ENCODE peak calls at places on chromosome 6, in five cellular contexts. One of them, this sample, is unnamed.

GRCh38 chr6:93048381-93048780 is 371.0 kb downstream of the EPHA7 start:
- DNase-seq in K562: no peak
- DNase-seq in IMR-90: no peak
- DNase-seq in keratinocyte: no peak
- DNase-seq in mesenchymal stem cell: no peak
- DNase-seq in this sample: no peak

GRCh38 chr6:83518946-83519489 is 6.7 kb downstream of the PRSS35 start:
- DNase-seq in K562: no peak
- DNase-seq in IMR-90: peak
- DNase-seq in keratinocyte: no peak
- DNase-seq in mesenchymal stem cell: peak
- DNase-seq in this sample: no peak

GRCh38 chr6:52881996-52882841 is 27.3 kb downstream of the GSTA3 start:
- DNase-seq in keratinocyte: peak
- DNase-seq in mesenchymal stem cell: peak
- DNase-seq in K562: peak
- DNase-seq in IMR-90: peak
- DNase-seq in this sample: peak

GRCh38 chr6:98672681-98673475 is 161.5 kb upstream of the POU3F2 start:
- DNase-seq in IMR-90: no peak
- DNase-seq in K562: no peak
- DNase-seq in mesenchymal stem cell: no peak
- DNase-seq in keratinocyte: no peak
- DNase-seq in this sample: no peak

GRCh38 chr6:112337209-112337638 is 9.9 kb upstream of the RFPL4B start:
- DNase-seq in mesenchymal stem cell: peak
- DNase-seq in IMR-90: peak
- DNase-seq in K562: no peak
- DNase-seq in keratinocyte: no peak
- DNase-seq in this sample: no peak

GRCh38 chr6:156618600-156619205 is 158.5 kb upstream of the ARID1B start:
- DNase-seq in keratinocyte: no peak
- DNase-seq in IMR-90: no peak
- DNase-seq in mesenchymal stem cell: no peak
- DNase-seq in K562: no peak
- DNase-seq in this sample: no peak

GRCh38 chr6:27864906-27865883 is 47.0 kb downstream of the OR2B2 start:
- DNase-seq in keratinocyte: peak
- DNase-seq in K562: peak
- DNase-seq in IMR-90: peak
- DNase-seq in mesenchymal stem cell: peak
- DNase-seq in this sample: peak

GRCh38 chr6:52209672-52210626 is 23.8 kb downstream of the IL17A start:
- DNase-seq in keratinocyte: no peak
- DNase-seq in K562: no peak
- DNase-seq in mesenchymal stem cell: no peak
- DNase-seq in IMR-90: no peak
- DNase-seq in this sample: no peak

GRCh38 chr6:44603044-44603686 is 215.7 kb downstream of the CDC5L start:
- DNase-seq in IMR-90: no peak
- DNase-seq in keratinocyte: no peak
- DNase-seq in mesenchymal stem cell: no peak
- DNase-seq in K562: no peak
- DNase-seq in this sample: no peak

GRCh38 chr6:5292154-5292553 is 30.8 kb downstream of the FARS2 start:
- DNase-seq in K562: no peak
- DNase-seq in IMR-90: no peak
- DNase-seq in keratinocyte: no peak
- DNase-seq in mesenchymal stem cell: no peak
- DNase-seq in this sample: no peak

GRCh38 chr6:169970306-169970988 is 219.0 kb downstream of the ERMARD start:
- DNase-seq in keratinocyte: no peak
- DNase-seq in K562: no peak
- DNase-seq in IMR-90: no peak
- DNase-seq in mesenchymal stem cell: no peak
- DNase-seq in this sample: no peak

GRCh38 chr6:66825539-66825938 is 1118.5 kb upstream of the EYS start:
- DNase-seq in keratinocyte: no peak
- DNase-seq in K562: no peak
- DNase-seq in mesenchymal stem cell: no peak
- DNase-seq in IMR-90: no peak
- DNase-seq in this sample: no peak

GRCh38 chr6:137415127-137415833 is 78.9 kb downstream of the OLIG3 start:
- DNase-seq in K562: no peak
- DNase-seq in IMR-90: peak
- DNase-seq in keratinocyte: no peak
- DNase-seq in mesenchymal stem cell: peak
- DNase-seq in this sample: peak

GRCh38 chr6:126963077-126963809 is 155.2 kb upstream of the RSPO3 start:
- DNase-seq in keratinocyte: no peak
- DNase-seq in mesenchymal stem cell: no peak
- DNase-seq in IMR-90: no peak
- DNase-seq in K562: no peak
- DNase-seq in this sample: no peak
- H3K4me2 ChIP-seq in keratinocyte: no peak
- H3K4me2 ChIP-seq in mesenchymal stem cell: no peak
- H3K4me2 ChIP-seq in IMR-90: no peak
- H3K4me2 ChIP-seq in K562: no peak
- H3K4me2 ChIP-seq in this sample: no peak

GRCh38 chr6:34658605-34659218 is 37.9 kb downstream of the ILRUN start:
- DNase-seq in mesenchymal stem cell: no peak
- DNase-seq in IMR-90: no peak
- DNase-seq in keratinocyte: no peak
- DNase-seq in K562: no peak
- DNase-seq in this sample: no peak
- H3K4me2 ChIP-seq in mesenchymal stem cell: no peak
- H3K4me2 ChIP-seq in IMR-90: no peak
- H3K4me2 ChIP-seq in keratinocyte: peak
- H3K4me2 ChIP-seq in K562: no peak
- H3K4me2 ChIP-seq in this sample: no peak

GRCh38 chr6:89298680-89299450 is 16.2 kb downstream of the GABRR2 start:
- DNase-seq in K562: no peak
- DNase-seq in mesenchymal stem cell: peak
- DNase-seq in keratinocyte: no peak
- DNase-seq in IMR-90: peak
- DNase-seq in this sample: peak

GRCh38 chr6:89299451-89299850 is 15.6 kb downstream of the GABRR2 start:
- DNase-seq in mesenchymal stem cell: peak
- DNase-seq in keratinocyte: no peak
- DNase-seq in IMR-90: peak
- DNase-seq in K562: no peak
- DNase-seq in this sample: peak

GRCh38 chr6:89295981-89296380 is 19.1 kb downstream of the GABRR2 start:
- DNase-seq in IMR-90: no peak
- DNase-seq in keratinocyte: no peak
- DNase-seq in K562: no peak
- DNase-seq in mesenchymal stem cell: no peak
- DNase-seq in this sample: no peak

GRCh38 chr6:89301586-89302194 is 13.4 kb downstream of the GABRR2 start:
- DNase-seq in keratinocyte: no peak
- DNase-seq in mesenchymal stem cell: no peak
- DNase-seq in IMR-90: no peak
- DNase-seq in K562: no peak
- DNase-seq in this sample: no peak

DNA sequence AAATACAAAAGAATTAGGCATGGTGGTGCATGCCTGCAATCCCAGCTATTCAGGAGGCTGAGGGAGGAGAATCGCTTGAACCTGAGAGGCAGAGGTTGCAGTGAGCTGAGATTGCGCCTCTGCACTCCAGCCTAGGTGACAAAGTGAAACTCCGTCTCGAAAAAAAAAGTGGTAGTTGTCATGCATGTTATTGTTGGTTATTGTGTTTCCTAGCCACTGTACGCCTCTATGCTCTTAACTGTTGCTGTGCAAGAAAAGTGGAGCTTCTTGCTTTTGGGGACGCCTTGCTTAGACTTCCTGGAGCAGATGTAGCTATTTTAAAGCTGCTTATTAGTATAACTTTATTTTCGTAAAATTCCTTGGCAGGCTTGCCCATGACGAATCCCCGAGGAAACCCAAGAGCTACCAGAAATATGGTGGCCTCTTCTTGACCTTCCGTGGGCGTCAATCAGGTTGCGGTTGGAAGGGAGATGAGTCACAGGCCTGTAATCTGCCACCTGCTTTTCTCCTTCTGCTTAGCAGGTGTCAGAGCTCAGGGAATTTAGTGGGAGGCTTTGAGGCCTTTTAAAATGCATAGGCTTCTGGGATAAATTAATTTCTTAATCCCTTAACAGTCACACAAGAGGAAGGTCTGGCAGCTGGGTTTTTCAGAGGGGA is 17.3 kb downstream of the GABRR2 start:
- DNase-seq in IMR-90: peak
- DNase-seq in mesenchymal stem cell: peak
- DNase-seq in K562: peak
- DNase-seq in keratinocyte: peak
- DNase-seq in this sample: peak
- H3K4me2 ChIP-seq in IMR-90: peak
- H3K4me2 ChIP-seq in mesenchymal stem cell: peak
- H3K4me2 ChIP-seq in K562: no peak
- H3K4me2 ChIP-seq in keratinocyte: peak
- H3K4me2 ChIP-seq in this sample: peak

GRCh38 chr6:11607381-11607780 is 69.8 kb downstream of the TMEM170B start:
- DNase-seq in mesenchymal stem cell: peak
- DNase-seq in keratinocyte: no peak
- DNase-seq in K562: no peak
- DNase-seq in IMR-90: peak
- DNase-seq in this sample: no peak

GRCh38 chr6:11606287-11606686 is 68.7 kb downstream of the TMEM170B start:
- DNase-seq in keratinocyte: no peak
- DNase-seq in mesenchymal stem cell: no peak
- DNase-seq in IMR-90: no peak
- DNase-seq in K562: no peak
- DNase-seq in this sample: no peak

GRCh38 chr6:11605507-11605905 is 68.0 kb downstream of the TMEM170B start:
- DNase-seq in keratinocyte: no peak
- DNase-seq in mesenchymal stem cell: no peak
- DNase-seq in K562: no peak
- DNase-seq in IMR-90: no peak
- DNase-seq in this sample: no peak

GRCh38 chr6:11609324-11610071 is 71.9 kb downstream of the TMEM170B start:
- DNase-seq in K562: no peak
- DNase-seq in mesenchymal stem cell: peak
- DNase-seq in IMR-90: peak
- DNase-seq in keratinocyte: no peak
- DNase-seq in this sample: peak

GRCh38 chr6:11608600-11609323 is 71.2 kb downstream of the TMEM170B start:
- DNase-seq in mesenchymal stem cell: no peak
- DNase-seq in keratinocyte: no peak
- DNase-seq in K562: no peak
- DNase-seq in IMR-90: no peak
- DNase-seq in this sample: no peak
- H3K4me2 ChIP-seq in mesenchymal stem cell: no peak
- H3K4me2 ChIP-seq in keratinocyte: no peak
- H3K4me2 ChIP-seq in K562: no peak
- H3K4me2 ChIP-seq in IMR-90: peak
- H3K4me2 ChIP-seq in this sample: no peak